ENCODE peak calls at places on chromosomes 1 and 21, in six cellular contexts. N is skeletal muscle cell, G is HFF-Myc, B is right lobe of liver, W is stomach, A is MM.1S. T is an unnamed sample.
A peak's percentile ranks its signal among the peaks of the same experiment; 100 is the strongest.

GRCh38 chr1:4019606-4020331 is 119.7 kb upstream of the C1orf174 start:
- DNase-seq in N (no peak), G (no peak), A (no peak), W (no peak), B (no peak), T (no peak)

GRCh38 chr1:41673806-41674205 is 189.3 kb upstream of the EDN2 start:
- DNase-seq in A (peak; percentile 60), B (no peak), G (no peak), W (no peak), N (no peak), T (no peak)

GRCh38 chr1:6269997-6270401 is 9.1 kb upstream of the GPR153 start:
- DNase-seq in B (no peak), A (no peak), G (no peak), W (no peak), N (no peak), T (no peak)

GRCh38 chr1:233304489-233305102 is 9.1 kb upstream of the PCNX2 start:
- DNase-seq in W (no peak), G (no peak), B (no peak), A (peak; percentile 68), N (no peak), T (no peak)

GRCh38 chr1:163055005-163055404 is 14.2 kb upstream of the RGS4 start:
- DNase-seq in G (no peak), N (no peak), W (no peak), B (no peak), A (no peak), T (no peak)

GRCh38 chr1:205339197-205339702 is 17.5 kb downstream of the KLHDC8A start:
- DNase-seq in A (no peak), W (no peak), G (no peak), N (no peak), B (no peak), T (no peak)

GRCh38 chr1:46948629-46949282 is 7.5 kb upstream of the CYP4A11 start:
- DNase-seq in B (no peak), G (no peak), A (no peak), N (no peak), W (peak; percentile 57), T (no peak)

GRCh38 chr1:12148160-12148957 is 18.4 kb upstream of the TNFRSF1B start:
- DNase-seq in G (no peak), B (peak; percentile 77), A (peak; percentile 24), N (no peak), W (peak; percentile 69), T (no peak)

GRCh38 chr1:209673631-209674417 is 1.4 kb upstream of the G0S2 start:
- DNase-seq in N (no peak), G (no peak), W (no peak), A (no peak), B (peak; percentile 58), T (no peak)

GRCh38 chr1:86502721-86503430 is 34.1 kb downstream of the CLCA1 start:
- DNase-seq in B (peak; percentile 42), N (no peak), A (peak; percentile 61), G (no peak), W (no peak), T (no peak)

GRCh38 chr1:203278087-203278884 is 27.0 kb upstream of the BTG2 start:
- DNase-seq in B (peak; percentile 70), W (peak; percentile 81), N (peak; percentile 72), A (peak; percentile 48), G (no peak), T (no peak)

GRCh38 chr1:36251794-36252481 is 27.7 kb downstream of the THRAP3 start:
- DNase-seq in B (no peak), N (no peak), A (no peak), W (no peak), G (no peak), T (no peak)

GRCh38 chr21:32484706-32485380 is 72.3 kb downstream of the EVA1C start:
- DNase-seq in N (no peak), G (no peak), A (no peak), B (no peak), W (peak; percentile 71), T (no peak)

GRCh38 chr1:106173101-106173500 is 883.4 kb upstream of the PRMT6 start:
- DNase-seq in N (no peak), A (no peak), G (no peak), W (no peak), B (no peak), T (no peak)

GRCh38 chr1:231139659-231140650 is 21.9 kb upstream of the TRIM67 start:
- DNase-seq in B (no peak), W (no peak), G (peak; percentile 76), A (no peak), N (peak; percentile 98), T (no peak)

GRCh38 chr21:34910396-34910795 is 138.7 kb downstream of the RUNX1 start:
- DNase-seq in G (no peak), N (no peak), W (no peak), B (peak; percentile 55), A (no peak), T (no peak)

GRCh38 chr1:109912873-109913272 is 2.2 kb downstream of the CSF1 start:
- DNase-seq in N (no peak), G (no peak), B (no peak), W (no peak), A (no peak), T (no peak)

GRCh38 chr21:38365521-38365920 is 108.7 kb downstream of the KCNJ15 start:
- DNase-seq in B (no peak), W (no peak), N (no peak), A (no peak), G (no peak), T (no peak)

GRCh38 chr1:91567583-91567982 is 66.9 kb downstream of the CDC7 start:
- DNase-seq in B (no peak), A (no peak), G (no peak), N (no peak), W (no peak), T (no peak)

GRCh38 chr1:67832737-67833594 is at the start of gene GNG12:
- DNase-seq in B (peak; percentile 75), N (peak; percentile 47), A (peak; percentile 60), W (peak; percentile 77), G (no peak), T (peak; percentile 26)

GRCh38 chr1:178933709-178934573 is 63.1 kb upstream of the ANGPTL1 start:
- DNase-seq in G (no peak), N (peak; percentile 28), B (no peak), W (no peak), A (no peak), T (no peak)

GRCh38 chr1:178931843-178932551 is 61.1 kb upstream of the ANGPTL1 start:
- DNase-seq in A (no peak), W (no peak), B (no peak), N (peak; percentile 93), G (no peak), T (no peak)

GRCh38 chr1:178932966-178933603 is 62.2 kb upstream of the ANGPTL1 start:
- DNase-seq in N (no peak), W (no peak), G (no peak), A (no peak), B (no peak), T (no peak)

GRCh38 chr1:178934574-178934945 is 63.7 kb upstream of the ANGPTL1 start:
- DNase-seq in G (no peak), A (no peak), B (no peak), N (no peak), W (no peak), T (no peak)

DNA sequence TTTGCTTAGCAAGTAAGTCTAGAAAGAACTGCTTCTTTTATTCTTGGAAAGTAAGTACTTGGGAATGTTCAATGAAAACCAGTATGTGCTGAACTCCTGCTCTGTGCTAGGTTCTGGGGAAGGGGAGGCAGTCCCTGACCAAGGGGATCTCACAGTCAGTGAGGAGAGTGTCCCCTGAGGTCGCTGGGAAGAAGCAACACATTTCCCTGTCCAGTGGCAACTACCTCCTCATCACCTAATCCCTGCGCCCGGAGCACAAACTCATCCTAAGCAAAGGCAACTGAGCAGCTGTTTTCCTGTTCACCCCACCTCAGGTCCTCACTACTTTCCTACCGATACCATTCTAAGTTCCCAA is 61.7 kb upstream of the ANGPTL1 start:
- DNase-seq in B (no peak), A (no peak), G (no peak), N (no peak), W (no peak), T (no peak)
- H3K4me3 ChIP-seq in B (no peak overlapping the region), A (no peak overlapping the region), G (no peak overlapping the region), N (no peak overlapping the region), W (no peak overlapping the region), T (no peak overlapping the region)

GRCh38 chr21:16395285-16395684 is 665.5 kb downstream of the USP25 start:
- DNase-seq in G (no peak), N (no peak), B (no peak), A (no peak), W (no peak), T (no peak)
- H3K4me3 ChIP-seq in G (no peak overlapping the region), N (no peak overlapping the region), B (no peak overlapping the region), A (no peak overlapping the region), W (no peak overlapping the region), T (no peak overlapping the region)

DNA sequence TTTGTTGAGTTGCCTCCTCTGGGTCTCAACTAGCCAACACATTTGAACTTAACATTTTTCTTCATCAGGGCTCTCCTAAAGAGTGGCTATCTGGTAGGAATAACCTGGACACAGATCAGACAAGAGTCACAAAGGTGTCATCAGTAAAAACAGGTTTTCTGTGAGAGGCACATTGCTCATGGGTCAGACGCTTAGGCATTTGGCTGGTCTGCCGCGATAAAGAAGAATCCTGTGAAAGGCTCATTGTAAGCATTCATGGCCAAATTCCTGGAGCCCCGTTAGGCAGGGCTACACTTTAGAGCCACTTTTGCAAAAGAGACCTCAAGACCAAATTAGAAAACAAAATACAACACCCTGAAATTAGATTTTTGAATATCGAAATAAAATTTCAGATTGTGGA is 64.2 kb upstream of the PDE4B start:
- DNase-seq in W (no peak), N (no peak), G (no peak), B (no peak), A (no peak), T (no peak)
- H3K4me3 ChIP-seq in W (no peak overlapping the region), N (no peak overlapping the region), G (no peak overlapping the region), B (no peak overlapping the region), A (no peak overlapping the region), T (no peak overlapping the region)

GRCh38 chr1:153615406-153615805 is 719 bp downstream of the S100A14 start:
- DNase-seq in B (no peak), W (no peak), A (no peak), N (no peak), G (no peak), T (no peak)
- H3K4me3 ChIP-seq in B (no peak overlapping the region), W (peak overlapping the region; percentile 11), A (no peak overlapping the region), N (no peak overlapping the region), G (no peak overlapping the region), T (no peak overlapping the region)

GRCh38 chr1:23422313-23422877 is 2.2 kb downstream of the TCEA3 start:
- DNase-seq in G (peak; percentile 70), A (no peak), W (peak; percentile 76), N (peak; percentile 75), B (peak; percentile 76), T (no peak)
- H3K4me3 ChIP-seq in G (no peak overlapping the region), A (no peak overlapping the region), W (peak overlapping the region; percentile 9), N (no peak overlapping the region), B (peak overlapping the region; percentile 87), T (no peak overlapping the region)

T was measured in kidney epithelial cell.